ENCODE peak calls at places on chromosomes 13 and 19, in seven cellular contexts. P, X, T, M, Y, W and L are unnamed samples.

GRCh38 chr19:54389556-54389955 is 24.8 kb upstream of the LAIR1 start:
- DNase-seq in P (no peak), X (no peak), T (no peak), M (peak; percentile 33), W (no peak), Y (no peak), L (no peak)

GRCh38 chr13:52411629-52412028 is 5.7 kb upstream of the THSD1 start:
- DNase-seq in P (peak; percentile 49), T (no peak), Y (no peak), M (no peak), W (no peak), X (no peak), L (no peak)

GRCh38 chr13:105139048-105139379 is 1396.4 kb downstream of the EFNB2 start:
- DNase-seq in W (no peak), X (no peak), Y (no peak), M (no peak), T (no peak), P (no peak), L (no peak)

GRCh38 chr19:4267101-4267900 is 11.8 kb upstream of the SHD start:
- DNase-seq in W (no peak), T (peak; percentile 42), M (peak; percentile 59), Y (no peak), X (peak; percentile 60), P (peak; percentile 29), L (peak; percentile 83)

GRCh38 chr19:18291019-18291524 is 9.7 kb upstream of the JUND start:
- DNase-seq in M (no peak), W (no peak), T (peak; percentile 23), X (no peak), Y (no peak), P (no peak), L (no peak)

GRCh38 chr19:7736148-7736547 is 4.2 kb upstream of the CLEC4G start:
- DNase-seq in X (no peak), Y (no peak), T (no peak), P (no peak), W (no peak), M (no peak), L (peak; percentile 4)

GRCh38 chr19:29326351-29326750 is 113.4 kb upstream of the UQCRFS1 start:
- DNase-seq in T (no peak), P (no peak), X (no peak), Y (no peak), W (no peak), M (no peak), L (no peak)

GRCh38 chr13:112486386-112487126 is 101.4 kb downstream of the TUBGCP3 start:
- DNase-seq in M (no peak), P (no peak), W (no peak), Y (no peak), X (no peak), T (no peak), L (no peak)

GRCh38 chr13:80342541-80343371 is 1.8 kb upstream of the SPRY2 start:
- DNase-seq in W (no peak), Y (no peak), T (peak; percentile 91), P (peak; percentile 81), M (peak; percentile 72), X (peak; percentile 92), L (peak; percentile 93)

GRCh38 chr19:46924874-46925547 is 64.2 kb downstream of the ARHGAP35 start:
- DNase-seq in Y (no peak), W (no peak), P (no peak), M (peak; percentile 2), T (no peak), X (no peak), L (no peak)

GRCh38 chr19:41935781-41936415 is 7.6 kb upstream of the ERFL start:
- DNase-seq in M (no peak), W (no peak), P (no peak), X (no peak), Y (no peak), T (no peak), L (no peak)

GRCh38 chr19:7928741-7929701 is 3.1 kb upstream of the CTXN1 start:
- DNase-seq in P (peak; percentile 79), T (no peak), Y (peak; percentile 76), X (no peak), M (peak; percentile 67), W (no peak), L (peak; percentile 86)

GRCh38 chr19:47095707-47096704 is 17.6 kb downstream of the ZC3H4 start:
- DNase-seq in W (no peak), M (no peak), T (peak; percentile 77), X (peak; percentile 85), P (peak; percentile 39), Y (peak; percentile 93), L (peak; percentile 95)

GRCh38 chr13:49436890-49437289 is 7.0 kb downstream of the CAB39L start:
- DNase-seq in T (peak; percentile 25), Y (no peak), M (no peak), P (peak; percentile 65), W (no peak), X (peak; percentile 42), L (no peak)

GRCh38 chr13:99496322-99497142 is 4.7 kb upstream of the TM9SF2 start:
- DNase-seq in T (peak; percentile 35), M (peak; percentile 49), Y (no peak), W (peak; percentile 15), X (peak; percentile 70), P (no peak), L (peak; percentile 66)

GRCh38 chr13:25085125-25085742 is 10.7 kb upstream of the PABPC3 start:
- DNase-seq in P (peak; percentile 43), M (no peak), W (no peak), T (no peak), X (no peak), Y (peak; percentile 9), L (no peak)